ENCODE peak calls at places on chromosomes 1 and 21, in ten cellular contexts. One of them, this sample, is unnamed.

GRCh38 chr1:44208216-44208615 is 5.1 kb upstream of the DMAP1 start:
- DNase-seq in mucosa of descending colon: no peak
- DNase-seq in heart right ventricle: no peak
- DNase-seq in stomach: no peak
- DNase-seq in cardiac muscle cell: no peak
- DNase-seq in psoas muscle: no peak
- DNase-seq in H9: no peak
- DNase-seq in small intestine: no peak
- DNase-seq in HepG2: no peak
- DNase-seq in colonic mucosa: no peak
- DNase-seq in this sample: no peak

GRCh38 chr21:46153259-46154154 is 1.9 kb downstream of the FTCD start:
- DNase-seq in HepG2: peak; percentile 54
- DNase-seq in cardiac muscle cell: peak; percentile 75
- DNase-seq in small intestine: peak; percentile 37
- DNase-seq in stomach: peak; percentile 58
- DNase-seq in heart right ventricle: peak; percentile 69
- DNase-seq in H9: peak; percentile 80
- DNase-seq in colonic mucosa: peak; percentile 58
- DNase-seq in psoas muscle: peak; percentile 69
- DNase-seq in mucosa of descending colon: peak; percentile 73
- DNase-seq in this sample: peak; percentile 46

GRCh38 chr21:15096146-15096545 is 31.3 kb upstream of the NRIP1 start:
- DNase-seq in H9: no peak
- DNase-seq in colonic mucosa: no peak
- DNase-seq in small intestine: no peak
- DNase-seq in stomach: no peak
- DNase-seq in psoas muscle: no peak
- DNase-seq in mucosa of descending colon: no peak
- DNase-seq in heart right ventricle: no peak
- DNase-seq in HepG2: no peak
- DNase-seq in cardiac muscle cell: no peak
- DNase-seq in this sample: no peak

GRCh38 chr1:14944471-14944981 is 209.0 kb upstream of the TMEM51 start:
- DNase-seq in small intestine: no peak
- DNase-seq in colonic mucosa: no peak
- DNase-seq in psoas muscle: peak; percentile 23
- DNase-seq in HepG2: no peak
- DNase-seq in cardiac muscle cell: no peak
- DNase-seq in stomach: no peak
- DNase-seq in H9: no peak
- DNase-seq in heart right ventricle: no peak
- DNase-seq in mucosa of descending colon: no peak
- DNase-seq in this sample: no peak

GRCh38 chr1:217895817-217896216 is 264.7 kb downstream of the SPATA17 start:
- DNase-seq in cardiac muscle cell: peak; percentile 80
- DNase-seq in psoas muscle: no peak
- DNase-seq in HepG2: no peak
- DNase-seq in small intestine: no peak
- DNase-seq in stomach: no peak
- DNase-seq in H9: no peak
- DNase-seq in mucosa of descending colon: no peak
- DNase-seq in colonic mucosa: no peak
- DNase-seq in heart right ventricle: no peak
- DNase-seq in this sample: no peak

GRCh38 chr1:38183747-38184146 is 137.2 kb upstream of the POU3F1 start:
- DNase-seq in heart right ventricle: no peak
- DNase-seq in psoas muscle: no peak
- DNase-seq in small intestine: no peak
- DNase-seq in colonic mucosa: no peak
- DNase-seq in stomach: no peak
- DNase-seq in H9: no peak
- DNase-seq in cardiac muscle cell: no peak
- DNase-seq in HepG2: no peak
- DNase-seq in mucosa of descending colon: no peak
- DNase-seq in this sample: no peak

GRCh38 chr1:220483700-220484099 is 44.2 kb upstream of the MARK1 start:
- DNase-seq in mucosa of descending colon: no peak
- DNase-seq in cardiac muscle cell: no peak
- DNase-seq in colonic mucosa: no peak
- DNase-seq in stomach: no peak
- DNase-seq in small intestine: no peak
- DNase-seq in H9: no peak
- DNase-seq in HepG2: no peak
- DNase-seq in psoas muscle: no peak
- DNase-seq in heart right ventricle: no peak
- DNase-seq in this sample: no peak

GRCh38 chr1:8422439-8423133 is 104.7 kb downstream of the SLC45A1 start:
- DNase-seq in H9: no peak
- DNase-seq in colonic mucosa: no peak
- DNase-seq in HepG2: no peak
- DNase-seq in small intestine: peak; percentile 53
- DNase-seq in stomach: no peak
- DNase-seq in psoas muscle: peak; percentile 70
- DNase-seq in heart right ventricle: peak; percentile 33
- DNase-seq in cardiac muscle cell: peak; percentile 43
- DNase-seq in mucosa of descending colon: no peak
- DNase-seq in this sample: no peak

GRCh38 chr1:1357871-1358432 is 403 bp downstream of the MXRA8 start:
- DNase-seq in small intestine: no peak
- DNase-seq in H9: no peak
- DNase-seq in heart right ventricle: no peak
- DNase-seq in HepG2: no peak
- DNase-seq in stomach: no peak
- DNase-seq in cardiac muscle cell: no peak
- DNase-seq in colonic mucosa: no peak
- DNase-seq in mucosa of descending colon: no peak
- DNase-seq in psoas muscle: no peak
- DNase-seq in this sample: no peak

GRCh38 chr1:1359316-1359667 is 937 bp upstream of the MXRA8 start:
- DNase-seq in heart right ventricle: peak; percentile 32
- DNase-seq in H9: no peak
- DNase-seq in colonic mucosa: peak; percentile 18
- DNase-seq in HepG2: no peak
- DNase-seq in small intestine: no peak
- DNase-seq in cardiac muscle cell: no peak
- DNase-seq in psoas muscle: no peak
- DNase-seq in mucosa of descending colon: no peak
- DNase-seq in stomach: no peak
- DNase-seq in this sample: no peak

GRCh38 chr1:1359668-1360468 is 1.5 kb upstream of the MXRA8 start:
- DNase-seq in stomach: no peak
- DNase-seq in HepG2: peak; percentile 50
- DNase-seq in small intestine: no peak
- DNase-seq in colonic mucosa: peak; percentile 24
- DNase-seq in H9: no peak
- DNase-seq in cardiac muscle cell: no peak
- DNase-seq in mucosa of descending colon: peak; percentile 34
- DNase-seq in psoas muscle: peak; percentile 76
- DNase-seq in heart right ventricle: peak; percentile 53
- DNase-seq in this sample: no peak

GRCh38 chr1:1356796-1357401 is 1.5 kb downstream of the MXRA8 start:
- DNase-seq in colonic mucosa: no peak
- DNase-seq in cardiac muscle cell: no peak
- DNase-seq in stomach: peak; percentile 73
- DNase-seq in psoas muscle: no peak
- DNase-seq in H9: no peak
- DNase-seq in HepG2: no peak
- DNase-seq in mucosa of descending colon: peak; percentile 57
- DNase-seq in small intestine: peak; percentile 50
- DNase-seq in heart right ventricle: peak; percentile 23
- DNase-seq in this sample: no peak

GRCh38 chr1:1358433-1359201 is at the start of gene MXRA8:
- DNase-seq in cardiac muscle cell: peak; percentile 62
- DNase-seq in mucosa of descending colon: peak; percentile 70
- DNase-seq in heart right ventricle: peak; percentile 80
- DNase-seq in colonic mucosa: peak; percentile 67
- DNase-seq in H9: peak; percentile 66
- DNase-seq in psoas muscle: peak; percentile 90
- DNase-seq in stomach: no peak
- DNase-seq in small intestine: no peak
- DNase-seq in HepG2: peak; percentile 79
- DNase-seq in this sample: peak; percentile 28
- H3K4me1 ChIP-seq in cardiac muscle cell: peaks cover 39% of the 10 kb centered on the region
- H3K4me1 ChIP-seq in mucosa of descending colon: peaks cover 10% of the 10 kb centered on the region
- H3K4me1 ChIP-seq in heart right ventricle: peaks cover 66% of the 10 kb centered on the region
- H3K4me1 ChIP-seq in colonic mucosa: no peaks in the 10 kb centered on the region
- H3K4me1 ChIP-seq in H9: peaks cover 2% of the 10 kb centered on the region
- H3K4me1 ChIP-seq in psoas muscle: peaks cover 16% of the 10 kb centered on the region
- H3K4me1 ChIP-seq in stomach: peaks cover 64% of the 10 kb centered on the region
- H3K4me1 ChIP-seq in small intestine: no peaks in the 10 kb centered on the region
- H3K4me1 ChIP-seq in HepG2: peaks cover 57% of the 10 kb centered on the region
- H3K4me1 ChIP-seq in this sample: peaks cover 36% of the 10 kb centered on the region

GRCh38 chr1:206850401-206850800 is 15.0 kb upstream of the IL20 start:
- DNase-seq in H9: no peak
- DNase-seq in cardiac muscle cell: no peak
- DNase-seq in small intestine: no peak
- DNase-seq in psoas muscle: no peak
- DNase-seq in stomach: no peak
- DNase-seq in heart right ventricle: no peak
- DNase-seq in colonic mucosa: no peak
- DNase-seq in mucosa of descending colon: no peak
- DNase-seq in HepG2: no peak
- DNase-seq in this sample: no peak

GRCh38 chr1:206846475-206846874 is 18.9 kb upstream of the IL20 start:
- DNase-seq in small intestine: no peak
- DNase-seq in psoas muscle: no peak
- DNase-seq in mucosa of descending colon: no peak
- DNase-seq in stomach: peak; percentile 54
- DNase-seq in heart right ventricle: no peak
- DNase-seq in HepG2: no peak
- DNase-seq in colonic mucosa: no peak
- DNase-seq in cardiac muscle cell: no peak
- DNase-seq in H9: no peak
- DNase-seq in this sample: no peak

GRCh38 chr1:206847946-206848345 is 17.5 kb upstream of the IL20 start:
- DNase-seq in cardiac muscle cell: no peak
- DNase-seq in mucosa of descending colon: no peak
- DNase-seq in HepG2: no peak
- DNase-seq in psoas muscle: no peak
- DNase-seq in heart right ventricle: no peak
- DNase-seq in stomach: no peak
- DNase-seq in small intestine: no peak
- DNase-seq in colonic mucosa: no peak
- DNase-seq in H9: no peak
- DNase-seq in this sample: no peak

GRCh38 chr1:206843626-206844025 is 21.8 kb upstream of the IL20 start:
- DNase-seq in HepG2: no peak
- DNase-seq in H9: no peak
- DNase-seq in psoas muscle: no peak
- DNase-seq in cardiac muscle cell: no peak
- DNase-seq in mucosa of descending colon: no peak
- DNase-seq in stomach: no peak
- DNase-seq in colonic mucosa: no peak
- DNase-seq in heart right ventricle: no peak
- DNase-seq in small intestine: no peak
- DNase-seq in this sample: no peak

GRCh38 chr1:206847337-206847834 is 18.0 kb upstream of the IL20 start:
- DNase-seq in HepG2: no peak
- DNase-seq in stomach: peak; percentile 49
- DNase-seq in heart right ventricle: no peak
- DNase-seq in small intestine: no peak
- DNase-seq in H9: no peak
- DNase-seq in cardiac muscle cell: no peak
- DNase-seq in psoas muscle: no peak
- DNase-seq in mucosa of descending colon: no peak
- DNase-seq in colonic mucosa: no peak
- DNase-seq in this sample: no peak
- H3K4me1 ChIP-seq in HepG2: no peaks in the 10 kb centered on the region
- H3K4me1 ChIP-seq in stomach: no peaks in the 10 kb centered on the region
- H3K4me1 ChIP-seq in heart right ventricle: no peaks in the 10 kb centered on the region
- H3K4me1 ChIP-seq in small intestine: no peaks in the 10 kb centered on the region
- H3K4me1 ChIP-seq in H9: no peaks in the 10 kb centered on the region
- H3K4me1 ChIP-seq in cardiac muscle cell: peaks cover 10% of the 10 kb centered on the region
- H3K4me1 ChIP-seq in psoas muscle: no peaks in the 10 kb centered on the region
- H3K4me1 ChIP-seq in mucosa of descending colon: no peaks in the 10 kb centered on the region
- H3K4me1 ChIP-seq in colonic mucosa: no peaks in the 10 kb centered on the region
- H3K4me1 ChIP-seq in this sample: no peaks in the 10 kb centered on the region

GRCh38 chr1:50332941-50333594 is 90.2 kb downstream of the DMRTA2 start:
- DNase-seq in cardiac muscle cell: peak; percentile 78
- DNase-seq in mucosa of descending colon: peak; percentile 87
- DNase-seq in psoas muscle: peak; percentile 74
- DNase-seq in colonic mucosa: peak; percentile 60
- DNase-seq in H9: peak; percentile 85
- DNase-seq in small intestine: peak; percentile 78
- DNase-seq in HepG2: peak; percentile 21
- DNase-seq in stomach: peak; percentile 40
- DNase-seq in heart right ventricle: peak; percentile 73
- DNase-seq in this sample: peak; percentile 33

GRCh38 chr1:50333595-50333974 is 89.7 kb downstream of the DMRTA2 start:
- DNase-seq in heart right ventricle: peak; percentile 66
- DNase-seq in psoas muscle: peak; percentile 70
- DNase-seq in small intestine: peak; percentile 61
- DNase-seq in stomach: peak; percentile 45
- DNase-seq in colonic mucosa: peak; percentile 61
- DNase-seq in HepG2: no peak
- DNase-seq in H9: peak; percentile 78
- DNase-seq in cardiac muscle cell: peak; percentile 78
- DNase-seq in mucosa of descending colon: peak; percentile 83
- DNase-seq in this sample: peak; percentile 58

GRCh38 chr1:50326026-50326425 is 97.2 kb downstream of the DMRTA2 start:
- DNase-seq in H9: no peak
- DNase-seq in psoas muscle: no peak
- DNase-seq in cardiac muscle cell: no peak
- DNase-seq in mucosa of descending colon: no peak
- DNase-seq in stomach: no peak
- DNase-seq in HepG2: no peak
- DNase-seq in small intestine: no peak
- DNase-seq in colonic mucosa: no peak
- DNase-seq in heart right ventricle: no peak
- DNase-seq in this sample: no peak

GRCh38 chr1:50329332-50329932 is 93.8 kb downstream of the DMRTA2 start:
- DNase-seq in cardiac muscle cell: no peak
- DNase-seq in HepG2: no peak
- DNase-seq in small intestine: peak; percentile 95
- DNase-seq in colonic mucosa: peak; percentile 89
- DNase-seq in H9: no peak
- DNase-seq in psoas muscle: no peak
- DNase-seq in stomach: no peak
- DNase-seq in mucosa of descending colon: peak; percentile 75
- DNase-seq in heart right ventricle: no peak
- DNase-seq in this sample: no peak

GRCh38 chr1:50328552-50328951 is 94.7 kb downstream of the DMRTA2 start:
- DNase-seq in colonic mucosa: no peak
- DNase-seq in psoas muscle: no peak
- DNase-seq in H9: no peak
- DNase-seq in cardiac muscle cell: no peak
- DNase-seq in heart right ventricle: no peak
- DNase-seq in mucosa of descending colon: no peak
- DNase-seq in stomach: no peak
- DNase-seq in small intestine: no peak
- DNase-seq in HepG2: no peak
- DNase-seq in this sample: no peak
- H3K4me1 ChIP-seq in colonic mucosa: peaks cover 5% of the 10 kb centered on the region
- H3K4me1 ChIP-seq in psoas muscle: peaks cover 5% of the 10 kb centered on the region
- H3K4me1 ChIP-seq in H9: no peaks in the 10 kb centered on the region
- H3K4me1 ChIP-seq in cardiac muscle cell: no peaks in the 10 kb centered on the region
- H3K4me1 ChIP-seq in heart right ventricle: peaks cover 10% of the 10 kb centered on the region
- H3K4me1 ChIP-seq in mucosa of descending colon: peaks cover 6% of the 10 kb centered on the region
- H3K4me1 ChIP-seq in stomach: peaks cover 9% of the 10 kb centered on the region
- H3K4me1 ChIP-seq in small intestine: no peaks in the 10 kb centered on the region
- H3K4me1 ChIP-seq in HepG2: no peaks in the 10 kb centered on the region
- H3K4me1 ChIP-seq in this sample: peaks cover 4% of the 10 kb centered on the region

DNA sequence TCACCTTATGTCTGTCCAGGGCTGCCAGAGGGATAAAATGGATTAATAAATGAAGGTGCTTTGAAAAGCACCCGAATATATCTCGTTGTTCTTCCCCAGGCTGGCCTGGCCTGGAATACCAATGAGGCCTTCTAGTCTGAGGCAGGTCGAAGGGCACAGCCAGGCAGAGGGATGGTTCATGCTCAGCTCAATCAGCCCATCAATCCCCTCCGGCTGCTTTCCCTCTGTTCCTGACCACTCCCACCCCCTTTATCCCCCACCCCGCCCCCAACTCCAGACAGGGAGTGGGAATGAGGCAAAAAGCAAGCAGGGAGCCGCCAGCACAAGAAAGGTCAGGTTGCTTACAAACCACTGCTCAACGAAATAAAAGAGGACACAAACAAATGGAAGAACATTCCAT is 40.0 kb upstream of the PRELP start:
- DNase-seq in cardiac muscle cell: no peak
- DNase-seq in heart right ventricle: no peak
- DNase-seq in psoas muscle: no peak
- DNase-seq in small intestine: no peak
- DNase-seq in H9: no peak
- DNase-seq in stomach: no peak
- DNase-seq in HepG2: no peak
- DNase-seq in colonic mucosa: no peak
- DNase-seq in mucosa of descending colon: no peak
- DNase-seq in this sample: no peak
- H3K4me1 ChIP-seq in cardiac muscle cell: no peaks in the 10 kb centered on the region
- H3K4me1 ChIP-seq in heart right ventricle: peaks cover 11% of the 10 kb centered on the region
- H3K4me1 ChIP-seq in psoas muscle: no peaks in the 10 kb centered on the region
- H3K4me1 ChIP-seq in small intestine: peaks cover 6% of the 10 kb centered on the region
- H3K4me1 ChIP-seq in H9: no peaks in the 10 kb centered on the region
- H3K4me1 ChIP-seq in stomach: peaks cover 5% of the 10 kb centered on the region
- H3K4me1 ChIP-seq in HepG2: no peaks in the 10 kb centered on the region
- H3K4me1 ChIP-seq in colonic mucosa: peaks cover 3% of the 10 kb centered on the region
- H3K4me1 ChIP-seq in mucosa of descending colon: peaks cover 20% of the 10 kb centered on the region
- H3K4me1 ChIP-seq in this sample: no peaks in the 10 kb centered on the region

This sample was measured in CD8-positive, alpha-beta T cell.